ENCODE peak calls at places on chromosomes 11 and 22, in four cellular contexts. E is HCT116, V is H1, S is SK-N-SH. K is an unnamed sample.

GRCh38 chr11:86222081-86222480 is 22.5 kb upstream of the EED start:
- DNase-seq in E (no peak), V (no peak), S (no peak), K (no peak)

GRCh38 chr11:123630126-123630531 is 24.3 kb downstream of the SCN3B start:
- DNase-seq in E (no peak), V (no peak), S (no peak), K (no peak)

GRCh38 chr11:124394408-124394807 is 4.4 kb downstream of the OR8B3 start:
- DNase-seq in E (no peak), V (no peak), S (no peak), K (no peak)

GRCh38 chr22:29731058-29731850 is 11.5 kb downstream of the CABP7 start:
- DNase-seq in E (no peak), V (no peak), S (no peak), K (no peak)

GRCh38 chr22:49368221-49368975 is 459.3 kb downstream of the BRD1 start:
- DNase-seq in E (no peak), V (no peak), S (no peak), K (no peak)

GRCh38 chr22:38228326-38228872 is 26.6 kb downstream of the MAFF start:
- DNase-seq in E (no peak), V (no peak), S (no peak), K (no peak)

GRCh38 chr22:38243007-38243775 is 29.6 kb downstream of the TMEM184B start:
- DNase-seq in E (no peak), V (no peak), S (no peak), K (no peak)

GRCh38 chr11:111549196-111549868 is 8.8 kb downstream of the LAYN start:
- DNase-seq in E (no peak), V (no peak), S (peak), K (no peak)

GRCh38 chr11:45725121-45725520 is 59.7 kb upstream of the CHST1 start:
- DNase-seq in E (no peak), V (no peak), S (no peak), K (no peak)

GRCh38 chr11:119663279-119663678 is 65.7 kb downstream of the NECTIN1 start:
- DNase-seq in E (no peak), V (no peak), S (no peak), K (no peak)

GRCh38 chr22:50673231-50674126 is 856 bp downstream of the SHANK3 start:
- DNase-seq in E (no peak), V (peak), S (peak), K (no peak)

GRCh38 chr11:129593098-129593497 is 217.4 kb downstream of the BARX2 start:
- DNase-seq in E (no peak), V (no peak), S (no peak), K (peak)

GRCh38 chr11:75785187-75785586 is 16.6 kb downstream of the DGAT2 start:
- DNase-seq in E (no peak), V (no peak), S (no peak), K (no peak)

GRCh38 chr11:61747389-61748285 is 4.8 kb upstream of the MYRF start:
- DNase-seq in E (peak), V (peak), S (peak), K (peak)

GRCh38 chr11:63999349-64000025 is 13.2 kb downstream of the OTUB1 start:
- DNase-seq in E (no peak), V (peak), S (peak), K (no peak)

GRCh38 chr11:30196400-30197206 is 34.2 kb upstream of the FSHB start:
- DNase-seq in E (peak), V (peak), S (peak), K (peak)

GRCh38 chr11:64327993-64328392 is 10.1 kb downstream of the PRDX5 start:
- DNase-seq in E (no peak), V (no peak), S (no peak), K (no peak)

GRCh38 chr11:115527534-115528125 is 23.4 kb upstream of the CADM1 start:
- DNase-seq in E (no peak), V (no peak), S (no peak), K (peak)

GRCh38 chr11:73376803-73377629 is 817 bp downstream of the RELT start:
- DNase-seq in E (peak), V (no peak), S (peak), K (peak)

GRCh38 chr11:19676508-19677379 is 35.9 kb upstream of the NAV2 start:
- DNase-seq in E (no peak), V (no peak), S (no peak), K (no peak)

GRCh38 chr11:115709297-115709696 is 205.1 kb upstream of the CADM1 start:
- DNase-seq in E (no peak), V (no peak), S (no peak), K (no peak)

GRCh38 chr22:28424427-28425080 is 255.1 kb downstream of the TTC28 start:
- DNase-seq in E (no peak), V (no peak), S (peak), K (peak)

GRCh38 chr11:35321532-35322320 is 97.6 kb downstream of the SLC1A2 start:
- DNase-seq in E (no peak), V (no peak), S (no peak), K (no peak)

GRCh38 chr11:133940034-133940433 is 16.7 kb downstream of the IGSF9B start:
- DNase-seq in E (no peak), V (no peak), S (no peak), K (no peak)

GRCh38 chr11:133943950-133944698 is 12.6 kb downstream of the IGSF9B start:
- DNase-seq in E (no peak), V (no peak), S (no peak), K (no peak)

GRCh38 chr11:133942594-133942993 is 14.2 kb downstream of the IGSF9B start:
- DNase-seq in E (no peak), V (no peak), S (no peak), K (no peak)

GRCh38 chr11:133939558-133939957 is 17.2 kb downstream of the IGSF9B start:
- DNase-seq in E (no peak), V (no peak), S (no peak), K (no peak)

DNA sequence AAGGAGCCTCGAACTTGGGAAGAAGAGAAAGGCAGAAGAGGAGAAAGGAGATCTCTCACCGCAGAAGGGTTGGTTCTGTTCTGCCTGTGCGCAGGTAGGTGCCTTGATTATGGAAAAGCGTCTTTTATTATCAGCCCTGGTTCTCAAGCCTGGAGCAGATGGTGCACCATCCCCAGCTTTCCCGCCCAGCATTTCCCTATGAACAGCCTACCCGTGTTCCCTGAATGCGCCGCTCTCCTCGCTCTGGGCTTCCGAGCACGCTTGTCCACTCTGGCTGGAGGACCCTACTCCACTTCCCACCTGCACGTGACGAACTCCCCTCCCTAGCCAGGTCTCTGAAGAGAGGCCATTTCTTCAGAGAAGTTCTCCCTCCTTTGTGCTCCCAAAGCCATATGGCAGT is 15.2 kb downstream of the IGSF9B start:
- DNase-seq in E (no peak), V (no peak), S (no peak), K (no peak)
- TF ChIP-seq JUND in E (no peak), V (no peak), S (no peak), K (no peak)

GRCh38 chr11:70335511-70335910 is 62.8 kb upstream of the CTTN start:
- DNase-seq in E (no peak), V (no peak), S (no peak), K (no peak)

GRCh38 chr11:70334351-70334995 is 63.9 kb upstream of the CTTN start:
- DNase-seq in E (no peak), V (no peak), S (no peak), K (no peak)

GRCh38 chr11:70331901-70332300 is 61.4 kb downstream of the PPFIA1 start:
- DNase-seq in E (no peak), V (no peak), S (no peak), K (no peak)

GRCh38 chr11:70333206-70333605 is 62.7 kb downstream of the PPFIA1 start:
- DNase-seq in E (no peak), V (no peak), S (no peak), K (no peak)

GRCh38 chr11:70332567-70332966 is 62.1 kb downstream of the PPFIA1 start:
- DNase-seq in E (no peak), V (no peak), S (no peak), K (no peak)
- TF ChIP-seq JUND in E (no peak), V (no peak), S (no peak), K (no peak)

DNA sequence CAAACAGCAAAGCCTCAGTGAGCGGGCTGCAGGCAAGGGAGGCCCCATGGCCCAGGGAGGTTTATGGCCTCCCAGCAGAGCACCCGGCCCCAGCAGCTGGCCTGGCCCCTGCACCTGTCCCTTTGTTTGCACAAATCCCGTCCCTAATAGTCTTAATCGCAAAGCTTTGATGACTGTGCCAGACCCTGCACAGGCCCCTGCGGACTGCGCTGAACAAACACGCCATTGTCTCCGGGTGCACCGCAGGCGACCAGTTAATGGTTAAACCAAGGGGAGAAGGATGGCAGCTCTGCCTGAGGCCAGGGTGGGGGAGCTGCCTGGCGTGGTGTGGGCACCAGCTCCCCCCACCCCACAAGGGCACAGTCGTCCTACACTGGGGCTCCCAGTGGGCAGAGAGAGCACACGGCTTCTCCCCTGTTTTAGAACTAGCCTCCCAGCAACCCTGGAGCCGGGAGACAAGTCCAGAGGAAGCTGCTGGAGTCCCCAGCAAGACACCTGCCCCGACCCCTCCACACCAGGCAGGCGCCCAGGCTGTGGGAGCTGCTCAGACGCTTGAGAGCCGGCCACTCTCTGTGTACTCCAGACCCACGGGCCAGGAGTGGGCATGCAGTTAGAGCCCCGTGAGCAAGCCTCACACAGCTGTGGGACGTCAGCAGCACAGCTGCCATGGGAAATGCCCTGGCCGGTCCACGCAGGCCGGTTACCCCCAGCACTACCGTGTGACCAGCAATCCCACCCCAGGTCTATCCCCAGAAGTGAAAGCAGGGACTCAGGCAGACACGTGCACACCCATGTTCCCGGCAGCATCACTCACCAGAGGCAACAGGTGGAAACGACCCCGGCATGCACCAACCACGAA is 39.7 kb upstream of the TH start:
- DNase-seq in E (peak), V (peak), S (no peak), K (no peak)
- TF ChIP-seq JUND in E (no peak), V (no peak), S (no peak), K (no peak)

DNA sequence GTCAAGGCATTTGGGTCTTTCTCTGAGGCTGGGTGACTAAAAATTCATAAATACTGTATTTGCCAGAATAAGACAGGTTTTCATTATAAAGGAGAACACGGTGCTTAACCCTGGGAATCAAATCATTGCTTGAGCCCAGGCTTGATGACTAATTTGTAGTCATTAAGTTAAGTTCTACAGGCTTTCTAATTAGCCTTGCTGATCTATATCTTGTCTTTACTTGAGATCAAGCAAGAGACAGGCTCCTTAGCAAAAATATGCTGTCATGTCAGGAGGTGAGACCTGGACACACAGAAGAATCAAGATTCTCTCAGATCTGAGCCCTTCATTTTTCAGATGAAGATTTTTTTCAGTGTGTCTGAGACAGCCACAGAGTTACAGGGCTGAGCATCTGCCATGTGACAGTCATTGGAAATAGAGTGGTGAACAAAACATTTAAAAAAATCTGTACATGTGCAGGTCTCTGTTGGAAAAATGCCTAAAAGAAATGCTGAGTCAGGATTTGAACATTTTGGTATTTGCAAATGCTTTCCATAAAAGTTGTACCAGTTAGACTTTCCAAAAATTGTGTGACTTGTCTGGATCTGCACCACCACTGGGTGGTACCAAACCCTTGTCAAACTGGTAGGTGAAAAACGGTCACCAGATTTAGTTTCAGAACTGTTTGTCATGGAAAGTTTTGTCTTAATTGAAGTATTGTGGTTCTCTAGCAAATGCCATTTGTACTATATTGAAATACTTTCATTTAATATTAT is 14.7 kb downstream of the ACAT1 start:
- DNase-seq in E (no peak), V (no peak), S (no peak), K (peak)
- TF ChIP-seq JUND in E (no peak), V (no peak), S (no peak), K (no peak)

GRCh38 chr11:132639986-132640385 is 892.3 kb downstream of the OPCML start:
- DNase-seq in E (no peak), V (no peak), S (no peak), K (no peak)
- TF ChIP-seq JUND in E (no peak), V (no peak), S (no peak), K (no peak)

K was measured in T47D.